ENCODE peak calls at places on chromosome 16, in eight cellular contexts. S is cardiac muscle cell; E is colonic mucosa; L is CD8-positive, alpha-beta T cell; K is pancreas; R is psoas muscle; G is IMR-90; M is ovary. A is an unnamed sample. For H3K27me3, the result is how much of the 10 kb centered on the place peaks cover.

GRCh38 chr16:74297296-74297665 is 667 bp downstream of the PSMD7 start:
- DNase-seq in S (peak), E (peak), L (no peak), K (no peak), R (peak), G (peak), M (peak), A (no peak)

GRCh38 chr16:78211951-78212350 is 112.5 kb downstream of the WWOX start:
- DNase-seq in S (no peak), E (no peak), L (no peak), K (no peak), R (no peak), G (no peak), M (no peak), A (peak)

GRCh38 chr16:15403392-15403995 is 7.9 kb downstream of the MPV17L start:
- DNase-seq in S (no peak), E (no peak), L (no peak), K (no peak), R (no peak), G (no peak), M (no peak), A (peak)

GRCh38 chr16:65249768-65250167 is 127.9 kb upstream of the CDH11 start:
- DNase-seq in S (peak), E (peak), L (no peak), K (peak), R (peak), G (no peak), M (peak), A (no peak)

GRCh38 chr16:86211800-86212199 is 298.5 kb upstream of the FOXF1 start:
- DNase-seq in S (no peak), E (no peak), L (no peak), K (no peak), R (no peak), G (no peak), M (no peak), A (no peak)

GRCh38 chr16:19242987-19243386 is 42.5 kb upstream of the CLEC19A start:
- DNase-seq in S (no peak), E (no peak), L (no peak), K (no peak), R (no peak), G (no peak), M (no peak), A (no peak)

GRCh38 chr16:6008656-6009055 is 911.1 kb upstream of the EEF2KMT start:
- DNase-seq in S (no peak), E (no peak), L (no peak), K (no peak), R (no peak), G (no peak), M (no peak), A (no peak)

GRCh38 chr16:6131526-6132050 is 1034.0 kb upstream of the EEF2KMT start:
- DNase-seq in S (no peak), E (no peak), L (no peak), K (no peak), R (no peak), G (no peak), M (no peak), A (peak)

GRCh38 chr16:12462690-12463646 is 340.7 kb downstream of the CPPED1 start:
- DNase-seq in S (no peak), E (no peak), L (no peak), K (no peak), R (no peak), G (peak), M (no peak), A (no peak)

GRCh38 chr16:4293822-4294457 is 21.1 kb upstream of the TFAP4 start:
- DNase-seq in S (peak), E (no peak), L (no peak), K (peak), R (peak), G (peak), M (peak), A (peak)

GRCh38 chr16:528111-529011 is 849 bp downstream of the CAPN15 start:
- DNase-seq in S (peak), E (peak), L (no peak), K (peak), R (peak), G (peak), M (peak), A (peak)

GRCh38 chr16:12458051-12458450 is 345.6 kb downstream of the CPPED1 start:
- DNase-seq in S (no peak), E (no peak), L (no peak), K (no peak), R (no peak), G (no peak), M (peak), A (no peak)

GRCh38 chr16:62010186-62010585 is 26.1 kb downstream of the CDH8 start:
- DNase-seq in S (no peak), E (no peak), L (no peak), K (no peak), R (no peak), G (no peak), M (no peak), A (no peak)

GRCh38 chr16:84449156-84450140 is 55.0 kb downstream of the MEAK7 start:
- DNase-seq in S (no peak), E (peak), L (no peak), K (no peak), R (no peak), G (no peak), M (peak), A (no peak)
- H3K27me3 ChIP-seq in S (under half), E (under half), L (under half), K (under half), R (under half), G (under half), M (under half), A (under half)

GRCh38 chr16:81716478-81717210 is 62.4 kb upstream of the PLCG2 start:
- DNase-seq in S (no peak), E (no peak), L (no peak), K (no peak), R (no peak), G (no peak), M (no peak), A (no peak)
- H3K27ac ChIP-seq in S (no peak), E (no peak), L (no peak), K (no peak), R (no peak), G (no peak), M (no peak), A (no peak)

GRCh38 chr16:68238029-68238345 is 2.1 kb upstream of the ESRP2 start:
- DNase-seq in S (no peak), E (no peak), L (no peak), K (no peak), R (no peak), G (no peak), M (no peak), A (no peak)
- H3K27me3 ChIP-seq in S (under half), E (under half), L (under half), K (under half), R (under half), G (under half), M (under half), A (under half)

DNA sequence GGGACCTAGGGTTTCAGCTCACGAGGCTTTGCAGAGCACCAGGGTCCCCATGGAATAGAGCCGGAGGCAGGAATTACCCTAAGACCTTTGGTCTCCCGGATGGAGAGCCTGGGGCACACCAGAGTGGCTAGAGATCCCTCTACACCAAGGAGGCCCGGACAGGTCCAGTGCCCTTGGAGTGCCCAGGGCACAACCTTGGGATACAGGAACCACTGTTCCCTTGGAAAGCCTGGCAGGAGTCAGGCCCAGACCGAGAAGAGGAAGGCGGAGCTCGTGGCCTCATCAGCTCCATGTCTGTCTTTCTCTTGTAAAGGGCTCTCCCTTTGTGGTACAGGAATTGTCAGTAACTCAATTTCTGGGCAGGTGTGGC is 3.8 kb upstream of the DBNDD1 start:
- DNase-seq in S (no peak), E (no peak), L (no peak), K (peak), R (no peak), G (no peak), M (no peak), A (peak)
- H3K27ac ChIP-seq in S (no peak), E (no peak), L (no peak), K (peak), R (peak), G (peak), M (no peak), A (peak)

GRCh38 chr16:67162439-67163163 is 1.9 kb upstream of the HSF4 start:
- DNase-seq in S (no peak), E (no peak), L (no peak), K (peak), R (peak), G (no peak), M (no peak), A (no peak)
- H3K27me3 ChIP-seq in S (half or more), E (under half), L (under half), K (under half), R (under half), G (under half), M (under half), A (under half)

DNA sequence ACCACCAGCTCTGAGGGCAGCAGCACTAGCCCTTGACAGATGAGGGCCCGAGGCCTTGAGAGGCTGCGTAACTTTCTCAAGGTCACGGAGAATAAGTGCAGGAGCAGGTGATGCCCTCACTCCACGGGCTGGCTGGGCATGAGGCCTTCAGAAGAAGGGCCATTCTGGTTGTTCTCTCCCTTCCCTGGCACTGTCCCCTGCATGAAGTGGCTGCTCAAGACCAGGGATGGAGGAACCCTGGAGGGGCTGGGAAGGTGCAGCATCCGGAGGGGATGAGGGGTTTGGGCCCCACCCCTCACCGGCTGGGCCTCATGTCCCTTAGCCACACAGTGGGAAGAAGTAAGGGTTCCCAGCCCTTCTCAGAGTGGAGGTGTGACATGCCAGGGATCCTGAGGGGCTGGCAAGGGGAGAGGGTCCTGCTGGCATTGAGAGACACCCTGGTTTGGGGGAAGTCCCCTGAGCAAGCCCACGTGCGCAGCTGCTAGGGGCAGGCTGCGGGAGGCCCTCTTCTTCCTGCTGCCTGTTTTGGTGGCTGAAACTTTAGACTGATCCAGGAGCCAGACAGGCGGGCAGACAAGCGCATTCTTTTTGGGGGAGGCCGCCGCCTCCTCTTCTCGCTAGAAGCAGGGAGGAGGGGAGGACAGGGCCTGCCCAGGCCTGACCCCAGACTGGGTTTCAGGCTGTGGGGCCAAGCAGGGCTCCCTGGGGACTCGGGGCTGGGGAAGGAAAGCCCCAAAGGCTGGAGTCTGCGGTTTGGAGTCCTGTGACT is 74.0 kb downstream of the N4BP1 start:
- DNase-seq in S (no peak), E (peak), L (no peak), K (peak), R (peak), G (peak), M (peak), A (peak)
- H3K27ac ChIP-seq in S (peak), E (peak), L (no peak), K (no peak), R (peak), G (peak), M (peak), A (peak)

GRCh38 chr16:3001316-3001715 is 11.4 kb upstream of the CLDN9 start:
- DNase-seq in S (no peak), E (no peak), L (no peak), K (no peak), R (no peak), G (no peak), M (no peak), A (no peak)

GRCh38 chr16:3000540-3000939 is 12.2 kb upstream of the CLDN9 start:
- DNase-seq in S (no peak), E (no peak), L (no peak), K (no peak), R (no peak), G (no peak), M (no peak), A (no peak)

GRCh38 chr16:2996298-2996697 is 16.1 kb upstream of the PKMYT1 start:
- DNase-seq in S (no peak), E (no peak), L (no peak), K (no peak), R (no peak), G (no peak), M (no peak), A (no peak)

GRCh38 chr16:3003582-3004270 is 9.0 kb upstream of the CLDN9 start:
- DNase-seq in S (peak), E (peak), L (peak), K (peak), R (peak), G (peak), M (peak), A (peak)

GRCh38 chr16:2999929-3000328 is 12.8 kb upstream of the CLDN9 start:
- DNase-seq in S (no peak), E (no peak), L (no peak), K (no peak), R (no peak), G (no peak), M (no peak), A (no peak)
- H3K27me3 ChIP-seq in S (under half), E (under half), L (under half), K (under half), R (under half), G (half or more), M (under half), A (under half)

DNA sequence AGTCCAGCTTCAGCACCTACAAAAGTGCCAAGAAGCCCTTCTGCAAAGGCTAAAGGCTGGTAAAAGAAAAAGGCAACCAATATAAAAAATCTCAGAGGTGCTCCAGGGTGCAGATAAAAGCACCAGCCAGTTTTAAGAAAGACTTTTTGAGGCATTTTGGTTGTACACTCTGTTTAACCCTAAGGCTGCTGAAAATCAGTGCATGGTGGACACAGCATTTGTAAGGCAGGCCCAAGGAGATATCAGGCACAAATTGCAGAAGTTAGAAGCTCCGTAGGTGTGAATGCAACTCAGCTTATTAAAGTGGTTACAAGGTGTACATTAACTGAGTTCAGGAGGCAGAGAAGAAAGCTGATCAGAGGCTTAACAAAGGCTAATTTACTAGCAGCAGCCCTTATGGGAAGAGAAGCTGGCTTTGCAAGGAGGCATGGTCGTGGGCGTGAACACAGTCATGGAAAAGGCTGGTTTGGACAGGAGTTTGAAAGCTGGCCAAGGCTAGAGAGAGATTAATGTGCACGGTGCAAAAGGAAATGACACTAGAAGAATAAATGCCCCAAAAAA is 21.1 kb downstream of the ACSM1 start:
- DNase-seq in S (no peak), E (peak), L (no peak), K (peak), R (no peak), G (no peak), M (no peak), A (no peak)
- H3K27ac ChIP-seq in S (no peak), E (peak), L (peak), K (peak), R (no peak), G (no peak), M (peak), A (no peak)

A was measured in foreskin keratinocyte.